ENCODE peak calls at places on chromosomes 3 and 15, in six cellular contexts. One of them, this sample, is unnamed.

GRCh38 chr3:12902181-12902999 is 61.0 kb upstream of the RPL32 start:
- ATAC-seq in activated T-cell treated with anti-CD3 and anti-CD28 coated beads, Interleukin-2, amount 50 U/mL, for 4 hours: no peak
- ATAC-seq in T-cell: no peak
- ATAC-seq in right lobe of liver: peak
- ATAC-seq in heart right ventricle: no peak
- ATAC-seq in aorta: no peak
- ATAC-seq in this sample: no peak

GRCh38 chr15:63035977-63036376 is 6.6 kb upstream of the TPM1 start:
- ATAC-seq in activated T-cell treated with anti-CD3 and anti-CD28 coated beads, Interleukin-2, amount 50 U/mL, for 4 hours: no peak
- ATAC-seq in T-cell: no peak
- ATAC-seq in right lobe of liver: peak
- ATAC-seq in heart right ventricle: no peak
- ATAC-seq in aorta: no peak
- ATAC-seq in this sample: no peak

GRCh38 chr3:63964287-63965073 is 52.3 kb upstream of the SCAANT1 start:
- ATAC-seq in activated T-cell treated with anti-CD3 and anti-CD28 coated beads, Interleukin-2, amount 50 U/mL, for 4 hours: peak
- ATAC-seq in T-cell: no peak
- ATAC-seq in right lobe of liver: no peak
- ATAC-seq in heart right ventricle: peak
- ATAC-seq in aorta: no peak
- ATAC-seq in this sample: no peak

GRCh38 chr3:176861137-176861536 is 336.1 kb downstream of the TBL1XR1 start:
- ATAC-seq in activated T-cell treated with anti-CD3 and anti-CD28 coated beads, Interleukin-2, amount 50 U/mL, for 4 hours: no peak
- ATAC-seq in T-cell: no peak
- ATAC-seq in right lobe of liver: no peak
- ATAC-seq in heart right ventricle: no peak
- ATAC-seq in aorta: no peak
- ATAC-seq in this sample: no peak

GRCh38 chr3:129482721-129483120 is 42.7 kb downstream of the IFT122 start:
- ATAC-seq in activated T-cell treated with anti-CD3 and anti-CD28 coated beads, Interleukin-2, amount 50 U/mL, for 4 hours: no peak
- ATAC-seq in T-cell: no peak
- ATAC-seq in right lobe of liver: no peak
- ATAC-seq in heart right ventricle: no peak
- ATAC-seq in aorta: no peak
- ATAC-seq in this sample: no peak

GRCh38 chr3:30538787-30539186 is 67.6 kb upstream of the TGFBR2 start:
- ATAC-seq in activated T-cell treated with anti-CD3 and anti-CD28 coated beads, Interleukin-2, amount 50 U/mL, for 4 hours: peak
- ATAC-seq in T-cell: no peak
- ATAC-seq in right lobe of liver: no peak
- ATAC-seq in heart right ventricle: no peak
- ATAC-seq in aorta: no peak
- ATAC-seq in this sample: peak

GRCh38 chr15:69579950-69580618 is 127.5 kb downstream of the RPLP1 start:
- ATAC-seq in activated T-cell treated with anti-CD3 and anti-CD28 coated beads, Interleukin-2, amount 50 U/mL, for 4 hours: no peak
- ATAC-seq in T-cell: no peak
- ATAC-seq in right lobe of liver: peak
- ATAC-seq in heart right ventricle: no peak
- ATAC-seq in aorta: no peak
- ATAC-seq in this sample: no peak

GRCh38 chr15:70853855-70854668 is at the start of gene LARP6:
- ATAC-seq in activated T-cell treated with anti-CD3 and anti-CD28 coated beads, Interleukin-2, amount 50 U/mL, for 4 hours: peak
- ATAC-seq in T-cell: peak
- ATAC-seq in right lobe of liver: peak
- ATAC-seq in heart right ventricle: peak
- ATAC-seq in aorta: peak
- ATAC-seq in this sample: peak

GRCh38 chr3:169457807-169458206 is 205.7 kb downstream of the MECOM start:
- ATAC-seq in activated T-cell treated with anti-CD3 and anti-CD28 coated beads, Interleukin-2, amount 50 U/mL, for 4 hours: no peak
- ATAC-seq in T-cell: no peak
- ATAC-seq in right lobe of liver: no peak
- ATAC-seq in heart right ventricle: no peak
- ATAC-seq in aorta: no peak
- ATAC-seq in this sample: no peak

GRCh38 chr3:13852638-13853009 is 27.2 kb downstream of the WNT7A start:
- ATAC-seq in activated T-cell treated with anti-CD3 and anti-CD28 coated beads, Interleukin-2, amount 50 U/mL, for 4 hours: no peak
- ATAC-seq in T-cell: no peak
- ATAC-seq in right lobe of liver: no peak
- ATAC-seq in heart right ventricle: no peak
- ATAC-seq in aorta: no peak
- ATAC-seq in this sample: no peak

GRCh38 chr3:189349772-189350171 is 178.0 kb downstream of the TPRG1 start:
- ATAC-seq in activated T-cell treated with anti-CD3 and anti-CD28 coated beads, Interleukin-2, amount 50 U/mL, for 4 hours: no peak
- ATAC-seq in T-cell: no peak
- ATAC-seq in right lobe of liver: no peak
- ATAC-seq in heart right ventricle: no peak
- ATAC-seq in aorta: no peak
- ATAC-seq in this sample: no peak

GRCh38 chr3:137926991-137927390 is 83.0 kb upstream of the CLDN18 start:
- ATAC-seq in activated T-cell treated with anti-CD3 and anti-CD28 coated beads, Interleukin-2, amount 50 U/mL, for 4 hours: no peak
- ATAC-seq in T-cell: no peak
- ATAC-seq in right lobe of liver: no peak
- ATAC-seq in heart right ventricle: no peak
- ATAC-seq in aorta: no peak
- ATAC-seq in this sample: no peak

GRCh38 chr3:180630360-180630759 is 28.4 kb downstream of the TTC14 start:
- ATAC-seq in activated T-cell treated with anti-CD3 and anti-CD28 coated beads, Interleukin-2, amount 50 U/mL, for 4 hours: no peak
- ATAC-seq in T-cell: no peak
- ATAC-seq in right lobe of liver: no peak
- ATAC-seq in heart right ventricle: no peak
- ATAC-seq in aorta: no peak
- ATAC-seq in this sample: no peak

GRCh38 chr3:16464499-16465150 is 48.9 kb downstream of the RFTN1 start:
- ATAC-seq in activated T-cell treated with anti-CD3 and anti-CD28 coated beads, Interleukin-2, amount 50 U/mL, for 4 hours: no peak
- ATAC-seq in T-cell: no peak
- ATAC-seq in right lobe of liver: no peak
- ATAC-seq in heart right ventricle: no peak
- ATAC-seq in aorta: no peak
- ATAC-seq in this sample: no peak

GRCh38 chr3:155323063-155323666 is 29.7 kb upstream of the STRIT1 start:
- ATAC-seq in activated T-cell treated with anti-CD3 and anti-CD28 coated beads, Interleukin-2, amount 50 U/mL, for 4 hours: no peak
- ATAC-seq in T-cell: no peak
- ATAC-seq in right lobe of liver: peak
- ATAC-seq in heart right ventricle: peak
- ATAC-seq in aorta: peak
- ATAC-seq in this sample: no peak

GRCh38 chr3:127628426-127628787 is 578 bp upstream of the PODXL2 start:
- ATAC-seq in activated T-cell treated with anti-CD3 and anti-CD28 coated beads, Interleukin-2, amount 50 U/mL, for 4 hours: no peak
- ATAC-seq in T-cell: no peak
- ATAC-seq in right lobe of liver: no peak
- ATAC-seq in heart right ventricle: no peak
- ATAC-seq in aorta: no peak
- ATAC-seq in this sample: no peak

GRCh38 chr3:105807701-105808100 is 61.1 kb downstream of the CBLB start:
- ATAC-seq in activated T-cell treated with anti-CD3 and anti-CD28 coated beads, Interleukin-2, amount 50 U/mL, for 4 hours: no peak
- ATAC-seq in T-cell: no peak
- ATAC-seq in right lobe of liver: no peak
- ATAC-seq in heart right ventricle: peak
- ATAC-seq in aorta: no peak
- ATAC-seq in this sample: no peak

GRCh38 chr3:152148579-152148978 is 120.2 kb upstream of the MBNL1 start:
- ATAC-seq in activated T-cell treated with anti-CD3 and anti-CD28 coated beads, Interleukin-2, amount 50 U/mL, for 4 hours: no peak
- ATAC-seq in T-cell: no peak
- ATAC-seq in right lobe of liver: no peak
- ATAC-seq in heart right ventricle: no peak
- ATAC-seq in aorta: peak
- ATAC-seq in this sample: no peak

This sample was measured in activated CD4-positive, CD25-positive, alpha-beta regulatory T cell treated with anti-CD3 and anti-CD28 coated beads, Interleukin-2, amount 50 U/mL, for 24 hours.